ENCODE peak calls at places on chromosomes 5 and 9, in nine cellular contexts. A is stimulated activated CD8-positive, alpha-beta memory T cell treated with anti-CD3 and anti-CD28 coated beads, Interleukin-15, amount 100 ng/mL, for 24 hours; N is GM13976; S is GDM1; Y is HFF-Myc; E is spleen; P is coronary artery; O is left ventricle myocardium inferior; I is lung microvascular endothelial cell. Z is an unnamed sample.
A peak's percentile ranks its signal among the peaks of the same experiment; 100 is the strongest.

GRCh38 chr9:33082135-33082534 is 5.7 kb upstream of the SMU1 start:
- DNase-seq in A (no peak), N (no peak), S (no peak), Y (no peak), E (peak; percentile 47), P (no peak), O (no peak), I (no peak), Z (no peak)

GRCh38 chr5:3226171-3226570 is 369.5 kb upstream of the IRX1 start:
- DNase-seq in A (no peak), N (no peak), S (no peak), Y (no peak), E (no peak), P (no peak), O (peak; percentile 30), I (no peak), Z (no peak)

GRCh38 chr9:93345630-93346239 is 105.8 kb upstream of the FAM120A start:
- DNase-seq in A (no peak), N (no peak), S (no peak), Y (no peak), E (no peak), P (no peak), O (no peak), I (no peak), Z (no peak)

GRCh38 chr5:142680605-142681259 is 5.2 kb downstream of the FGF1 start:
- DNase-seq in A (no peak), N (no peak), S (no peak), Y (peak; percentile 45), E (no peak), P (no peak), O (no peak), I (peak; percentile 39), Z (peak; percentile 68)

GRCh38 chr5:15627647-15628046 is 127.7 kb downstream of the FBXL7 start:
- DNase-seq in A (no peak), N (no peak), S (no peak), Y (no peak), E (no peak), P (no peak), O (no peak), I (peak; percentile 12), Z (no peak)

GRCh38 chr5:179801304-179802206 is 5.1 kb downstream of the MGAT4B start:
- DNase-seq in A (peak; percentile 58), N (peak; percentile 85), S (no peak), Y (no peak), E (peak; percentile 94), P (no peak), O (peak; percentile 74), I (peak; percentile 74), Z (no peak)

GRCh38 chr5:175694371-175695160 is 36.7 kb downstream of the HRH2 start:
- DNase-seq in A (no peak), N (no peak), S (peak; percentile 59), Y (no peak), E (peak; percentile 74), P (no peak), O (no peak), I (no peak), Z (no peak)

GRCh38 chr9:114362394-114362793 is 25.4 kb downstream of the AKNA start:
- DNase-seq in A (no peak), N (no peak), S (no peak), Y (no peak), E (no peak), P (no peak), O (no peak), I (no peak), Z (no peak)

GRCh38 chr5:13385066-13385465 is 559.4 kb downstream of the DNAH5 start:
- DNase-seq in A (no peak), N (no peak), S (no peak), Y (no peak), E (no peak), P (no peak), O (no peak), I (no peak), Z (no peak)

GRCh38 chr9:128785427-128785826 is 1.6 kb upstream of the TBC1D13 start:
- DNase-seq in A (no peak), N (no peak), S (no peak), Y (no peak), E (no peak), P (no peak), O (no peak), I (no peak), Z (no peak)

GRCh38 chr5:173472164-173472563 is 143.9 kb upstream of the STC2 start:
- DNase-seq in A (no peak), N (no peak), S (no peak), Y (peak; percentile 97), E (no peak), P (peak; percentile 81), O (peak; percentile 56), I (peak; percentile 93), Z (peak; percentile 93)

GRCh38 chr5:136082390-136083193 is 50.1 kb upstream of the SMAD5 start:
- DNase-seq in A (peak; percentile 26), N (peak; percentile 50), S (no peak), Y (peak; percentile 59), E (no peak), P (peak; percentile 41), O (peak; percentile 85), I (peak; percentile 75), Z (peak; percentile 44)

GRCh38 chr5:150783422-150783928 is 4.9 kb downstream of the SMIM3 start:
- DNase-seq in A (no peak), N (peak; percentile 50), S (peak; percentile 87), Y (no peak), E (no peak), P (no peak), O (peak; percentile 35), I (peak; percentile 91), Z (peak; percentile 70)

GRCh38 chr5:127705120-127705892 is 2.1 kb downstream of the CCDC192 start:
- DNase-seq in A (no peak), N (no peak), S (peak; percentile 38), Y (peak; percentile 65), E (no peak), P (no peak), O (no peak), I (peak; percentile 59), Z (peak; percentile 61)

GRCh38 chr5:38316544-38317224 is 58.3 kb downstream of the EGFLAM start:
- DNase-seq in A (no peak), N (no peak), S (no peak), Y (peak; percentile 90), E (no peak), P (no peak), O (peak; percentile 18), I (no peak), Z (no peak)

GRCh38 chr5:170760126-170760525 is 23.4 kb upstream of the GABRP start:
- DNase-seq in A (no peak), N (no peak), S (no peak), Y (no peak), E (no peak), P (no peak), O (no peak), I (no peak), Z (no peak)

GRCh38 chr5:148729182-148729581 is 74.9 kb upstream of the HTR4 start:
- DNase-seq in A (no peak), N (no peak), S (no peak), Y (no peak), E (no peak), P (no peak), O (no peak), I (peak; percentile 27), Z (no peak)

GRCh38 chr5:80170117-80170535 is 85.7 kb downstream of the SERINC5 start:
- DNase-seq in A (no peak), N (no peak), S (no peak), Y (no peak), E (no peak), P (no peak), O (no peak), I (no peak), Z (no peak)

GRCh38 chr5:131357739-131358561 is 94.1 kb downstream of the CDC42SE2 start:
- DNase-seq in A (no peak), N (no peak), S (no peak), Y (no peak), E (no peak), P (no peak), O (no peak), I (no peak), Z (no peak)

GRCh38 chr9:77817590-77818311 is 169.6 kb upstream of the GNA14 start:
- DNase-seq in A (no peak), N (no peak), S (no peak), Y (no peak), E (no peak), P (no peak), O (no peak), I (no peak), Z (no peak)

GRCh38 chr5:19745247-19745646 is 242.8 kb downstream of the CDH18 start:
- DNase-seq in A (no peak), N (no peak), S (no peak), Y (no peak), E (no peak), P (no peak), O (no peak), I (no peak), Z (no peak)

GRCh38 chr5:126808619-126809018 is 31.7 kb downstream of the LMNB1 start:
- DNase-seq in A (no peak), N (peak; percentile 38), S (no peak), Y (peak; percentile 27), E (no peak), P (no peak), O (no peak), I (peak; percentile 48), Z (no peak)

GRCh38 chr5:170503970-170504525 is at the start of gene KCNIP1:
- DNase-seq in A (no peak), N (no peak), S (no peak), Y (no peak), E (no peak), P (no peak), O (no peak), I (no peak), Z (no peak)

GRCh38 chr5:142145106-142145900 is 36.7 kb downstream of the NDFIP1 start:
- DNase-seq in A (no peak), N (peak; percentile 58), S (peak; percentile 31), Y (peak; percentile 38), E (no peak), P (no peak), O (no peak), I (peak; percentile 75), Z (peak; percentile 14)

GRCh38 chr5:38532165-38532669 is 24.2 kb downstream of the LIFR start:
- DNase-seq in A (no peak), N (no peak), S (no peak), Y (no peak), E (no peak), P (no peak), O (no peak), I (no peak), Z (no peak)

GRCh38 chr5:130773813-130774212 is 391.2 kb downstream of the HINT1 start:
- DNase-seq in A (no peak), N (no peak), S (no peak), Y (no peak), E (no peak), P (no peak), O (no peak), I (no peak), Z (peak; percentile 18)

GRCh38 chr9:114287763-114288232 is 35.1 kb upstream of the ORM1 start:
- DNase-seq in A (no peak), N (no peak), S (no peak), Y (no peak), E (peak; percentile 48), P (peak; percentile 71), O (peak; percentile 12), I (no peak), Z (no peak)

GRCh38 chr9:87181670-87182069 is 234.4 kb upstream of the GAS1 start:
- DNase-seq in A (no peak), N (peak; percentile 9), S (no peak), Y (no peak), E (no peak), P (no peak), O (no peak), I (no peak), Z (no peak)